ENCODE peak calls at places on chromosomes 5 and 9, in seven cellular contexts. K, C, D, I, Y, A and V are unnamed samples.

GRCh38 chr5:160064441-160064840 is 54.8 kb downstream of the PWWP2A start:
- DNase-seq in K (no peak), C (no peak), D (no peak), I (no peak), Y (no peak), A (no peak), V (no peak)

GRCh38 chr5:159017787-159018186 is 81.9 kb downstream of the EBF1 start:
- DNase-seq in K (no peak), C (no peak), D (peak), I (no peak), Y (peak), A (peak), V (no peak)

GRCh38 chr5:89694026-89694540 is 715.5 kb downstream of the CETN3 start:
- DNase-seq in K (no peak), C (no peak), D (no peak), I (no peak), Y (no peak), A (no peak), V (no peak)

GRCh38 chr5:9059920-9060691 is 485.8 kb downstream of the SEMA5A start:
- DNase-seq in K (no peak), C (no peak), D (no peak), I (peak), Y (peak), A (no peak), V (no peak)

GRCh38 chr5:100590867-100591266 is 55.7 kb downstream of the FAM174A start:
- DNase-seq in K (no peak), C (no peak), D (no peak), I (no peak), Y (no peak), A (no peak), V (no peak)

GRCh38 chr5:4189317-4189716 is 593.7 kb downstream of the IRX1 start:
- DNase-seq in K (no peak), C (peak), D (no peak), I (no peak), Y (no peak), A (no peak), V (no peak)

GRCh38 chr5:11904270-11904906 is at the start of gene CTNND2:
- DNase-seq in K (no peak), C (peak), D (peak), I (no peak), Y (peak), A (no peak), V (no peak)

GRCh38 chr9:121861501-121862180 is 210.2 kb downstream of the DAB2IP start:
- DNase-seq in K (no peak), C (no peak), D (no peak), I (no peak), Y (no peak), A (no peak), V (no peak)

GRCh38 chr5:61286446-61287132 is 45.5 kb upstream of the ZSWIM6 start:
- DNase-seq in K (no peak), C (no peak), D (no peak), I (no peak), Y (no peak), A (no peak), V (no peak)

GRCh38 chr5:83434929-83435328 is 36.6 kb upstream of the VCAN start:
- DNase-seq in K (no peak), C (no peak), D (no peak), I (no peak), Y (no peak), A (no peak), V (no peak)

GRCh38 chr9:107180206-107180605 is 102.9 kb upstream of the RAD23B start:
- DNase-seq in K (no peak), C (no peak), D (no peak), I (no peak), Y (no peak), A (no peak), V (no peak)

GRCh38 chr5:111454198-111454606 is 58.1 kb downstream of the STARD4 start:
- DNase-seq in K (no peak), C (no peak), D (peak), I (no peak), Y (no peak), A (no peak), V (no peak)

GRCh38 chr9:77495834-77496671 is 152.1 kb downstream of the GNA14 start:
- DNase-seq in K (no peak), C (no peak), D (peak), I (no peak), Y (no peak), A (peak), V (no peak)

GRCh38 chr9:14992025-14992424 is 81.8 kb upstream of the FREM1 start:
- DNase-seq in K (no peak), C (no peak), D (peak), I (no peak), Y (no peak), A (no peak), V (no peak)

GRCh38 chr9:114503009-114503408 is 2.3 kb downstream of the WHRN start:
- DNase-seq in K (no peak), C (no peak), D (peak), I (no peak), Y (no peak), A (no peak), V (no peak)